ENCODE peak calls at places on chromosomes 16 and 17, in nine cellular contexts. One of them, this sample, is unnamed.

GRCh38 chr17:57073626-57074025 is 11.4 kb upstream of the AKAP1 start:
- DNase-seq in naive thymus-derived CD4-positive, alpha-beta T cell: no peak
- DNase-seq in tibial artery: no peak
- DNase-seq in thoracic aorta: no peak
- DNase-seq in aorta: no peak
- DNase-seq in HCT116: no peak
- DNase-seq in OCI-LY7: no peak
- DNase-seq in endodermal cell: no peak
- DNase-seq in AG04450: no peak
- DNase-seq in this sample: no peak

GRCh38 chr16:50593410-50594139 is 45.4 kb downstream of the NKD1 start:
- DNase-seq in naive thymus-derived CD4-positive, alpha-beta T cell: no peak
- DNase-seq in tibial artery: no peak
- DNase-seq in thoracic aorta: no peak
- DNase-seq in aorta: peak
- DNase-seq in HCT116: no peak
- DNase-seq in OCI-LY7: no peak
- DNase-seq in endodermal cell: peak
- DNase-seq in AG04450: no peak
- DNase-seq in this sample: no peak

GRCh38 chr17:58363457-58364185 is 11.6 kb upstream of the SUPT4H1 start:
- DNase-seq in naive thymus-derived CD4-positive, alpha-beta T cell: no peak
- DNase-seq in tibial artery: no peak
- DNase-seq in thoracic aorta: no peak
- DNase-seq in aorta: no peak
- DNase-seq in HCT116: no peak
- DNase-seq in OCI-LY7: no peak
- DNase-seq in endodermal cell: no peak
- DNase-seq in AG04450: no peak
- DNase-seq in this sample: no peak

GRCh38 chr16:86300746-86301480 is 209.4 kb upstream of the FOXF1 start:
- DNase-seq in naive thymus-derived CD4-positive, alpha-beta T cell: no peak
- DNase-seq in tibial artery: no peak
- DNase-seq in thoracic aorta: no peak
- DNase-seq in aorta: no peak
- DNase-seq in HCT116: no peak
- DNase-seq in OCI-LY7: no peak
- DNase-seq in endodermal cell: peak
- DNase-seq in AG04450: no peak
- DNase-seq in this sample: no peak

GRCh38 chr16:87463722-87464690 is 28.8 kb downstream of the ZCCHC14 start:
- DNase-seq in naive thymus-derived CD4-positive, alpha-beta T cell: no peak
- DNase-seq in tibial artery: no peak
- DNase-seq in thoracic aorta: no peak
- DNase-seq in aorta: no peak
- DNase-seq in HCT116: no peak
- DNase-seq in OCI-LY7: peak
- DNase-seq in endodermal cell: no peak
- DNase-seq in AG04450: peak
- DNase-seq in this sample: peak

GRCh38 chr17:82687871-82688270 is 10.6 kb downstream of the RAB40B start:
- DNase-seq in naive thymus-derived CD4-positive, alpha-beta T cell: no peak
- DNase-seq in tibial artery: no peak
- DNase-seq in thoracic aorta: no peak
- DNase-seq in aorta: no peak
- DNase-seq in HCT116: no peak
- DNase-seq in OCI-LY7: no peak
- DNase-seq in endodermal cell: no peak
- DNase-seq in AG04450: no peak
- DNase-seq in this sample: no peak

GRCh38 chr16:75333770-75334169 is 82.3 kb upstream of the BCAR1 start:
- DNase-seq in naive thymus-derived CD4-positive, alpha-beta T cell: no peak
- DNase-seq in tibial artery: no peak
- DNase-seq in thoracic aorta: no peak
- DNase-seq in aorta: no peak
- DNase-seq in HCT116: no peak
- DNase-seq in OCI-LY7: peak
- DNase-seq in endodermal cell: no peak
- DNase-seq in AG04450: no peak
- DNase-seq in this sample: no peak

GRCh38 chr17:3647251-3647650 is 10.7 kb downstream of the CTNS start:
- DNase-seq in naive thymus-derived CD4-positive, alpha-beta T cell: no peak
- DNase-seq in tibial artery: no peak
- DNase-seq in thoracic aorta: no peak
- DNase-seq in aorta: no peak
- DNase-seq in HCT116: no peak
- DNase-seq in OCI-LY7: no peak
- DNase-seq in endodermal cell: no peak
- DNase-seq in AG04450: no peak
- DNase-seq in this sample: no peak

GRCh38 chr16:85936761-85937343 is 37.9 kb downstream of the IRF8 start:
- DNase-seq in naive thymus-derived CD4-positive, alpha-beta T cell: no peak
- DNase-seq in tibial artery: no peak
- DNase-seq in thoracic aorta: no peak
- DNase-seq in aorta: no peak
- DNase-seq in HCT116: no peak
- DNase-seq in OCI-LY7: no peak
- DNase-seq in endodermal cell: no peak
- DNase-seq in AG04450: no peak
- DNase-seq in this sample: no peak

GRCh38 chr17:50551433-50551815 is 4.5 kb downstream of the SPATA20 start:
- DNase-seq in naive thymus-derived CD4-positive, alpha-beta T cell: no peak
- DNase-seq in tibial artery: no peak
- DNase-seq in thoracic aorta: no peak
- DNase-seq in aorta: no peak
- DNase-seq in HCT116: no peak
- DNase-seq in OCI-LY7: no peak
- DNase-seq in endodermal cell: no peak
- DNase-seq in AG04450: no peak
- DNase-seq in this sample: no peak

GRCh38 chr17:83191388-83192160 is 112.2 kb downstream of the METRNL start:
- DNase-seq in naive thymus-derived CD4-positive, alpha-beta T cell: peak
- DNase-seq in tibial artery: peak
- DNase-seq in thoracic aorta: no peak
- DNase-seq in aorta: peak
- DNase-seq in HCT116: no peak
- DNase-seq in OCI-LY7: no peak
- DNase-seq in endodermal cell: no peak
- DNase-seq in AG04450: no peak
- DNase-seq in this sample: no peak

GRCh38 chr17:73142763-73143395 is 21.9 kb upstream of the SSTR2 start:
- DNase-seq in naive thymus-derived CD4-positive, alpha-beta T cell: no peak
- DNase-seq in tibial artery: no peak
- DNase-seq in thoracic aorta: no peak
- DNase-seq in aorta: no peak
- DNase-seq in HCT116: no peak
- DNase-seq in OCI-LY7: no peak
- DNase-seq in endodermal cell: no peak
- DNase-seq in AG04450: no peak
- DNase-seq in this sample: peak

GRCh38 chr17:51050291-51051033 is 70.2 kb downstream of the SPAG9 start:
- DNase-seq in naive thymus-derived CD4-positive, alpha-beta T cell: no peak
- DNase-seq in tibial artery: no peak
- DNase-seq in thoracic aorta: no peak
- DNase-seq in aorta: no peak
- DNase-seq in HCT116: no peak
- DNase-seq in OCI-LY7: peak
- DNase-seq in endodermal cell: no peak
- DNase-seq in AG04450: no peak
- DNase-seq in this sample: no peak

GRCh38 chr17:38861399-38861843 is 7.9 kb upstream of the RPL23 start:
- DNase-seq in naive thymus-derived CD4-positive, alpha-beta T cell: no peak
- DNase-seq in tibial artery: no peak
- DNase-seq in thoracic aorta: no peak
- DNase-seq in aorta: no peak
- DNase-seq in HCT116: no peak
- DNase-seq in OCI-LY7: peak
- DNase-seq in endodermal cell: peak
- DNase-seq in AG04450: no peak
- DNase-seq in this sample: peak

GRCh38 chr16:17397499-17397891 is 73.3 kb downstream of the XYLT1 start:
- DNase-seq in naive thymus-derived CD4-positive, alpha-beta T cell: no peak
- DNase-seq in tibial artery: no peak
- DNase-seq in thoracic aorta: no peak
- DNase-seq in aorta: no peak
- DNase-seq in HCT116: no peak
- DNase-seq in OCI-LY7: no peak
- DNase-seq in endodermal cell: no peak
- DNase-seq in AG04450: no peak
- DNase-seq in this sample: no peak
- H3K27ac ChIP-seq in naive thymus-derived CD4-positive, alpha-beta T cell: peak
- H3K27ac ChIP-seq in tibial artery: peak
- H3K27ac ChIP-seq in thoracic aorta: peak
- H3K27ac ChIP-seq in aorta: peak
- H3K27ac ChIP-seq in HCT116: no peak
- H3K27ac ChIP-seq in OCI-LY7: no peak
- H3K27ac ChIP-seq in endodermal cell: no peak
- H3K27ac ChIP-seq in AG04450: peak
- H3K27ac ChIP-seq in this sample: no peak

GRCh38 chr17:2138768-2139167 is 83.9 kb downstream of the HIC1 start:
- DNase-seq in naive thymus-derived CD4-positive, alpha-beta T cell: no peak
- DNase-seq in tibial artery: no peak
- DNase-seq in thoracic aorta: no peak
- DNase-seq in aorta: no peak
- DNase-seq in HCT116: no peak
- DNase-seq in OCI-LY7: peak
- DNase-seq in endodermal cell: peak
- DNase-seq in AG04450: no peak
- DNase-seq in this sample: no peak

GRCh38 chr17:2143332-2143731 is 88.4 kb downstream of the HIC1 start:
- DNase-seq in naive thymus-derived CD4-positive, alpha-beta T cell: no peak
- DNase-seq in tibial artery: no peak
- DNase-seq in thoracic aorta: no peak
- DNase-seq in aorta: no peak
- DNase-seq in HCT116: no peak
- DNase-seq in OCI-LY7: no peak
- DNase-seq in endodermal cell: no peak
- DNase-seq in AG04450: no peak
- DNase-seq in this sample: no peak

GRCh38 chr17:2140683-2141082 is 85.8 kb downstream of the HIC1 start:
- DNase-seq in naive thymus-derived CD4-positive, alpha-beta T cell: no peak
- DNase-seq in tibial artery: no peak
- DNase-seq in thoracic aorta: no peak
- DNase-seq in aorta: no peak
- DNase-seq in HCT116: no peak
- DNase-seq in OCI-LY7: no peak
- DNase-seq in endodermal cell: no peak
- DNase-seq in AG04450: no peak
- DNase-seq in this sample: no peak

GRCh38 chr17:2138318-2138717 is 83.4 kb downstream of the HIC1 start:
- DNase-seq in naive thymus-derived CD4-positive, alpha-beta T cell: no peak
- DNase-seq in tibial artery: no peak
- DNase-seq in thoracic aorta: no peak
- DNase-seq in aorta: no peak
- DNase-seq in HCT116: no peak
- DNase-seq in OCI-LY7: peak
- DNase-seq in endodermal cell: peak
- DNase-seq in AG04450: no peak
- DNase-seq in this sample: no peak

GRCh38 chr17:2137342-2138098 is 82.6 kb downstream of the HIC1 start:
- DNase-seq in naive thymus-derived CD4-positive, alpha-beta T cell: no peak
- DNase-seq in tibial artery: no peak
- DNase-seq in thoracic aorta: no peak
- DNase-seq in aorta: no peak
- DNase-seq in HCT116: peak
- DNase-seq in OCI-LY7: peak
- DNase-seq in endodermal cell: peak
- DNase-seq in AG04450: no peak
- DNase-seq in this sample: no peak
- H3K27ac ChIP-seq in naive thymus-derived CD4-positive, alpha-beta T cell: no peak
- H3K27ac ChIP-seq in tibial artery: no peak
- H3K27ac ChIP-seq in thoracic aorta: no peak
- H3K27ac ChIP-seq in aorta: no peak
- H3K27ac ChIP-seq in HCT116: no peak
- H3K27ac ChIP-seq in OCI-LY7: peak
- H3K27ac ChIP-seq in endodermal cell: peak
- H3K27ac ChIP-seq in AG04450: peak
- H3K27ac ChIP-seq in this sample: no peak

GRCh38 chr17:35912339-35912912 is 18.1 kb downstream of the RDM1 start:
- DNase-seq in naive thymus-derived CD4-positive, alpha-beta T cell: no peak
- DNase-seq in tibial artery: peak
- DNase-seq in thoracic aorta: no peak
- DNase-seq in aorta: no peak
- DNase-seq in HCT116: no peak
- DNase-seq in OCI-LY7: no peak
- DNase-seq in endodermal cell: no peak
- DNase-seq in AG04450: no peak
- DNase-seq in this sample: no peak
- H3K27ac ChIP-seq in naive thymus-derived CD4-positive, alpha-beta T cell: no peak
- H3K27ac ChIP-seq in tibial artery: no peak
- H3K27ac ChIP-seq in thoracic aorta: no peak
- H3K27ac ChIP-seq in aorta: no peak
- H3K27ac ChIP-seq in HCT116: no peak
- H3K27ac ChIP-seq in OCI-LY7: no peak
- H3K27ac ChIP-seq in endodermal cell: no peak
- H3K27ac ChIP-seq in AG04450: no peak
- H3K27ac ChIP-seq in this sample: no peak

GRCh38 chr16:58392215-58393137 is at the start of gene GINS3:
- DNase-seq in naive thymus-derived CD4-positive, alpha-beta T cell: peak
- DNase-seq in tibial artery: peak
- DNase-seq in thoracic aorta: peak
- DNase-seq in aorta: peak
- DNase-seq in HCT116: peak
- DNase-seq in OCI-LY7: peak
- DNase-seq in endodermal cell: peak
- DNase-seq in AG04450: peak
- DNase-seq in this sample: peak

GRCh38 chr16:58389724-58390123 is 2.5 kb upstream of the GINS3 start:
- DNase-seq in naive thymus-derived CD4-positive, alpha-beta T cell: no peak
- DNase-seq in tibial artery: no peak
- DNase-seq in thoracic aorta: no peak
- DNase-seq in aorta: no peak
- DNase-seq in HCT116: no peak
- DNase-seq in OCI-LY7: no peak
- DNase-seq in endodermal cell: no peak
- DNase-seq in AG04450: no peak
- DNase-seq in this sample: no peak

DNA sequence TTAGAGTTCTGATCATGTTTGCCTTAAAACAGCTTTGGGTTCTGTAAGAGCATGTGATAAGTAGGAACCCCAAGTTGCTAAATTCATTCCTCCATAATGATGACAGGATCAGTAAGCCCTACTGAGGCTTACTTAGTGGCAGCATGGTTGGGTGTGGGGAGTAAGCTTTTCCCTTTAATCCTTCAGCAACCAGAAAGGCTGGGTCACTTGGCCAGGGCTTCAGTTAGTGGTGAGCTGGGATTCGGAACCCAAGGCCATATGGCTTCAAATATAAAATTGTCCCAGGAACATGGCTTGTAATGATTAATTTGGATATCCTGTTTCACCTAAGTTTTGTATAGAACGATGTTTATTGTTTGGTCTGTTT is 850 bp downstream of the GINS3 start:
- DNase-seq in naive thymus-derived CD4-positive, alpha-beta T cell: no peak
- DNase-seq in tibial artery: no peak
- DNase-seq in thoracic aorta: no peak
- DNase-seq in aorta: no peak
- DNase-seq in HCT116: no peak
- DNase-seq in OCI-LY7: peak
- DNase-seq in endodermal cell: no peak
- DNase-seq in AG04450: no peak
- DNase-seq in this sample: no peak
- H3K27ac ChIP-seq in naive thymus-derived CD4-positive, alpha-beta T cell: peak
- H3K27ac ChIP-seq in tibial artery: peak
- H3K27ac ChIP-seq in thoracic aorta: peak
- H3K27ac ChIP-seq in aorta: no peak
- H3K27ac ChIP-seq in HCT116: peak
- H3K27ac ChIP-seq in OCI-LY7: peak
- H3K27ac ChIP-seq in endodermal cell: no peak
- H3K27ac ChIP-seq in AG04450: no peak
- H3K27ac ChIP-seq in this sample: peak

This sample was measured in HL-60.